ENCODE peak calls at places on chromosomes 5 and 9, in eight cellular contexts. I is cardiac muscle cell, V is ovary, C is GM13977, Z is endothelial cell, W is IMR-90, R is AG10803, F is upper lobe of right lung. E is an unnamed sample.

GRCh38 chr9:23826120-23826629 is at the start of gene ELAVL2:
- DNase-seq in W (peak), C (no peak), F (peak), Z (peak), I (peak), V (peak), R (peak), E (peak)

GRCh38 chr5:43729846-43730478 is 127.0 kb downstream of the NNT start:
- DNase-seq in V (no peak), W (peak), I (peak), F (no peak), Z (no peak), C (no peak), R (peak), E (no peak)

GRCh38 chr9:17628617-17629016 is 49.8 kb downstream of the SH3GL2 start:
- DNase-seq in I (no peak), Z (no peak), C (no peak), F (no peak), W (no peak), V (no peak), R (no peak), E (no peak)

GRCh38 chr5:111517853-111518501 is 5.6 kb upstream of the STARD4 start:
- DNase-seq in Z (no peak), F (no peak), R (no peak), W (no peak), V (no peak), I (no peak), C (no peak), E (no peak)

GRCh38 chr9:36091028-36091953 is 45.2 kb upstream of the GLIPR2 start:
- DNase-seq in C (no peak), F (no peak), I (peak), R (peak), W (peak), V (no peak), Z (no peak), E (peak)

GRCh38 chr9:117782931-117783788 is 79.0 kb downstream of the TLR4 start:
- DNase-seq in C (peak), I (peak), Z (peak), R (peak), V (peak), F (peak), W (no peak), E (peak)

GRCh38 chr9:36486454-36486932 is 86.2 kb upstream of the MELK start:
- DNase-seq in W (peak), F (no peak), R (peak), V (no peak), I (peak), C (no peak), Z (peak), E (no peak)

GRCh38 chr5:56290378-56291057 is 57.4 kb upstream of the ANKRD55 start:
- DNase-seq in Z (no peak), V (no peak), C (no peak), I (no peak), R (no peak), W (no peak), F (no peak), E (no peak)

GRCh38 chr5:151707566-151707965 is 20.9 kb upstream of the SPARC start:
- DNase-seq in W (no peak), I (no peak), V (no peak), F (no peak), Z (no peak), R (peak), C (no peak), E (no peak)

GRCh38 chr5:76393035-76393680 is 9.9 kb upstream of the IQGAP2 start:
- DNase-seq in W (no peak), Z (no peak), I (no peak), C (no peak), F (no peak), R (no peak), V (no peak), E (no peak)

GRCh38 chr9:114098660-114099522 is at the start of gene KIF12:
- DNase-seq in V (no peak), Z (peak), R (no peak), C (no peak), F (peak), I (peak), W (no peak), E (no peak)

GRCh38 chr5:115875447-115875846 is 33.7 kb downstream of the AP3S1 start:
- DNase-seq in W (no peak), F (no peak), V (no peak), Z (no peak), I (no peak), R (no peak), C (no peak), E (no peak)

GRCh38 chr9:127316586-127317383 is 52.2 kb downstream of the GARNL3 start:
- DNase-seq in C (no peak), V (no peak), R (peak), F (no peak), Z (no peak), I (no peak), W (peak), E (no peak)

GRCh38 chr5:96070625-96071246 is 109.1 kb upstream of the ELL2 start:
- DNase-seq in Z (no peak), C (no peak), I (no peak), F (no peak), W (no peak), R (no peak), V (no peak), E (no peak)

GRCh38 chr5:21792736-21793135 is 1060.4 kb downstream of the CDH12 start:
- DNase-seq in R (no peak), I (no peak), F (no peak), C (no peak), W (peak), Z (no peak), V (no peak), E (no peak)

GRCh38 chr5:179323026-179323571 is 22.2 kb downstream of the ADAMTS2 start:
- DNase-seq in W (no peak), C (no peak), F (peak), Z (no peak), I (no peak), V (no peak), R (no peak), E (no peak)

GRCh38 chr5:171418982-171419662 is at the start of gene FGF18:
- DNase-seq in Z (peak), I (peak), R (peak), V (peak), W (peak), F (peak), C (peak), E (no peak)

GRCh38 chr5:6943197-6943596 is 230.0 kb downstream of the TENT4A start:
- DNase-seq in V (no peak), C (no peak), F (no peak), W (no peak), I (no peak), R (no peak), Z (no peak), E (no peak)

GRCh38 chr9:130453487-130453886 is 8.7 kb downstream of the ASS1 start:
- DNase-seq in F (no peak), V (peak), Z (no peak), R (no peak), I (peak), W (peak), C (no peak), E (no peak)

GRCh38 chr9:127707766-127708165 is 978 bp downstream of the CFAP157 start:
- DNase-seq in V (no peak), C (peak), I (no peak), F (no peak), Z (no peak), W (no peak), R (no peak), E (no peak)

GRCh38 chr5:150637245-150638052 is 3.0 kb upstream of the SYNPO start:
- DNase-seq in Z (no peak), V (no peak), R (peak), F (no peak), W (peak), C (no peak), I (peak), E (no peak)

GRCh38 chr5:167671176-167671575 is 620.3 kb upstream of the WWC1 start:
- DNase-seq in W (peak), C (no peak), R (peak), I (no peak), V (no peak), Z (no peak), F (no peak), E (no peak)

GRCh38 chr9:113298924-113299770 is 4.0 kb downstream of the RNF183 start:
- DNase-seq in I (no peak), C (no peak), R (no peak), F (no peak), Z (no peak), W (no peak), V (no peak), E (no peak)

GRCh38 chr5:173602423-173602822 is 14.0 kb downstream of the BOD1 start:
- DNase-seq in I (no peak), Z (no peak), C (no peak), F (peak), R (peak), V (peak), W (peak), E (no peak)

GRCh38 chr9:120668399-120668798 is 45.9 kb downstream of the MEGF9 start:
- DNase-seq in Z (no peak), V (no peak), C (no peak), R (no peak), F (no peak), I (no peak), W (no peak), E (no peak)

DNA sequence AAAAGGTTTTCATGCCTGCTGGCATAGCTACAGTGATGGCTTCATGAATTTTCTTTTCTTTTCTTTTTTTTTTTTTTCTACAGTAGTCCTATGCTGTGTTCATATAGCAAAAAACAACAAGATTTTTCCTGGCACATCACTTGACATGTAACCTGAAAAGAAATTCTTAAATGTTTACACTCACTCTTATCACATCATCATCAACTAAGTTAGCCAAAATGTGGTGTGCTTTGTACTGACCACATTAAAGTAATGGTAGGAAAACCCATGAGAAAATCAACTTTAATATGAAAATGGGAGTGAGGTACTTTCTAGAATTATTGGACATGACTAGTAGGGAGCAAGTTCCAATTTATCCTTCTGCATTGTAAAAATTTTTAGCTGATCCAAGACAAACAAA is 146.7 kb downstream of the SSBP2 start:
- DNase-seq in V (no peak), R (no peak), C (no peak), Z (no peak), F (no peak), W (no peak), I (no peak), E (no peak)
- TF ChIP-seq CTCF in V (no peak), R (no peak), C (no peak), Z (no peak), F (no peak), W (no peak), I (no peak), E (no peak)

DNA sequence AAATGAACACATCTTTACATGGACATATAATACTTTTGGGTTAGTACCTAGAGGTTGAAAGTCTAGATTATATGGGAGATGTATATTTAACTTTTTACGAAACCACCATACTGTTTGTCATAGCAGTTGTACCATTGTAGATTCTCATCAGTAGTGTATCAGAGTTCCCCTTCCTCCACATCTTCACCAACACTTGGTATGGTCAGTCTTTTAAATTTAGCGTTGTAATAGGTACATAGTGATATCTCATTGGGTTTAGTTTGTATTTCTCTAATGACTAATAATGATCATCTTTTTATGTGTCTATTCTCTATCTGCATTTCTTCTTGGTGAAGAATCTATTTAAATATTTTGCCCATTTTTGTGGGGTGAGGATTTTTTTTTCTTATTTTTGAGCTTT is 137.5 kb downstream of the NR3C1 start:
- DNase-seq in F (no peak), W (no peak), R (no peak), C (no peak), I (no peak), Z (no peak), V (no peak), E (no peak)
- TF ChIP-seq CTCF in F (no peak), W (no peak), R (no peak), C (no peak), I (no peak), Z (no peak), V (no peak), E (no peak)

GRCh38 chr5:74903165-74903787 is 37.1 kb upstream of the FAM169A start:
- DNase-seq in F (peak), W (no peak), C (peak), I (peak), Z (peak), R (no peak), V (no peak), E (peak)
- TF ChIP-seq CTCF in F (peak), W (peak), C (peak), I (peak), Z (peak), R (peak), V (no peak), E (peak)

GRCh38 chr5:158677490-158677838 is 422.3 kb downstream of the EBF1 start:
- DNase-seq in Z (no peak), C (no peak), V (no peak), I (no peak), R (no peak), W (no peak), F (no peak), E (no peak)
- TF ChIP-seq CTCF in Z (no peak), C (no peak), V (no peak), I (no peak), R (no peak), W (no peak), F (no peak), E (no peak)

DNA sequence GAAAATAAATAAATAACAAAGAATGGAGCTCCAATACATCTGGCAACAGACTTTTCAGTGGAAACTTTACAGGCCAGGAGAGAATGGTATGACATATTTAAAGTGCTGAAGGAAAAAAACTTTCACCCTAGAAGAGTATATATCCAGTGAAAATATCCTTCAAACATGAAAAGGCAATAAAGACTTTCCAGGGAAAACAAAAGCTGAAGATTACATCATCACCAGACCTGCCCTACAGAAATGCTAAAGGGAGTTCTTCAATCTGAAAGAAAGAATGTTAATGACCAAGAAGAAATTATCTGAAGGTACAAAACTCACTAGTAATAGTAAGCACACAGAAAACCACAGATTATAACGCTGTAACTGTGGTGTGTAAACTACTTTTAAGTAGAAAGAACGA is 8.3 kb upstream of the RCL1 start:
- DNase-seq in R (no peak), F (no peak), W (no peak), I (no peak), V (no peak), Z (no peak), C (no peak), E (no peak)
- TF ChIP-seq CTCF in R (no peak), F (no peak), W (no peak), I (no peak), V (no peak), Z (no peak), C (no peak), E (no peak)

E was measured in LNCaP clone FGC.